ENCODE peak calls at places on chromosomes 7 and 10, in four cellular contexts. N is GM23338, A is PC-9, I is SK-N-SH. P is an unnamed sample. For H3K9me2, the result is how much of the 10 kb centered on the place peaks cover.

GRCh38 chr10:3248526-3249255 is 76.1 kb upstream of the PITRM1 start:
- DNase-seq in N (no peak), A (peak), I (no peak), P (no peak)

GRCh38 chr10:92811986-92812385 is 36.3 kb upstream of the EXOC6 start:
- DNase-seq in N (no peak), A (no peak), I (peak), P (no peak)

GRCh38 chr7:134787064-134787463 is 7.6 kb downstream of the CALD1 start:
- DNase-seq in N (no peak), A (no peak), I (no peak), P (no peak)

GRCh38 chr10:98431016-98431415 is 15.7 kb downstream of the HPS1 start:
- DNase-seq in N (no peak), A (no peak), I (no peak), P (no peak)

GRCh38 chr7:134854816-134855215 is 75.4 kb downstream of the CALD1 start:
- DNase-seq in N (no peak), A (no peak), I (no peak), P (no peak)

GRCh38 chr10:116465541-116465940 is 37.9 kb downstream of the PNLIPRP3 start:
- DNase-seq in N (no peak), A (no peak), I (no peak), P (no peak)

GRCh38 chr7:11730725-11731124 is 101.3 kb downstream of the THSD7A start:
- DNase-seq in N (no peak), A (no peak), I (no peak), P (no peak)

GRCh38 chr7:156423876-156424275 is 216.7 kb upstream of the RNF32 start:
- DNase-seq in N (no peak), A (no peak), I (no peak), P (no peak)

GRCh38 chr10:70477661-70478162 is 855 bp upstream of the PALD1 start:
- DNase-seq in N (peak), A (peak), I (peak), P (peak)

GRCh38 chr7:81501220-81501619 is 268.6 kb downstream of the HGF start:
- DNase-seq in N (no peak), A (no peak), I (peak), P (no peak)

GRCh38 chr7:102155821-102156441 is 130.7 kb upstream of the SH2B2 start:
- DNase-seq in N (no peak), A (no peak), I (no peak), P (no peak)

GRCh38 chr7:28078036-28078901 is 102.3 kb downstream of the JAZF1 start:
- DNase-seq in N (peak), A (peak), I (peak), P (peak)

GRCh38 chr10:89699581-89700064 is 1.8 kb upstream of the KIF20B start:
- DNase-seq in N (no peak), A (no peak), I (no peak), P (no peak)

GRCh38 chr10:16195178-16195769 is 241.5 kb upstream of the PTER start:
- DNase-seq in N (peak), A (no peak), I (no peak), P (no peak)

GRCh38 chr7:102258749-102259107 is 27.9 kb upstream of the SH2B2 start:
- DNase-seq in N (no peak), A (no peak), I (peak), P (no peak)

GRCh38 chr10:117578999-117579590 is 36.5 kb downstream of the EMX2 start:
- DNase-seq in N (no peak), A (no peak), I (no peak), P (no peak)

GRCh38 chr10:129601737-129602136 is 134.7 kb downstream of the MGMT start:
- DNase-seq in N (no peak), A (no peak), I (no peak), P (no peak)

GRCh38 chr10:15216700-15217099 is 48.2 kb upstream of the NMT2 start:
- DNase-seq in N (no peak), A (no peak), I (no peak), P (no peak)

GRCh38 chr10:77087406-77087805 is 550.2 kb downstream of the KCNMA1 start:
- DNase-seq in N (no peak), A (no peak), I (no peak), P (no peak)

GRCh38 chr10:92180326-92180881 is 110.5 kb downstream of the CPEB3 start:
- DNase-seq in N (no peak), A (no peak), I (no peak), P (no peak)

GRCh38 chr7:100053201-100053600 is 3.6 kb downstream of the ZSCAN21 start:
- DNase-seq in N (peak), A (peak), I (peak), P (peak)

GRCh38 chr7:19009241-19009935 is 108.0 kb downstream of the TWIST1 start:
- DNase-seq in N (no peak), A (no peak), I (no peak), P (no peak)

GRCh38 chr10:86355571-86356038 is 11.0 kb downstream of the GRID1 start:
- DNase-seq in N (no peak), A (no peak), I (no peak), P (peak)

GRCh38 chr10:110358869-110359629 is 54.3 kb upstream of the SMNDC1 start:
- DNase-seq in N (peak), A (peak), I (no peak), P (peak)

GRCh38 chr7:115094163-115094562 is 172.3 kb downstream of the MDFIC start:
- DNase-seq in N (no peak), A (no peak), I (no peak), P (no peak)

GRCh38 chr10:7409732-7410168 is 1.1 kb downstream of the SFMBT2 start:
- DNase-seq in N (no peak), A (no peak), I (peak), P (peak)

GRCh38 chr10:5659702-5660528 is 6.5 kb downstream of the ASB13 start:
- DNase-seq in N (peak), A (peak), I (no peak), P (peak)

GRCh38 chr10:52644678-52645434 is 127.7 kb downstream of the MBL2 start:
- DNase-seq in N (peak), A (peak), I (peak), P (peak)

DNA sequence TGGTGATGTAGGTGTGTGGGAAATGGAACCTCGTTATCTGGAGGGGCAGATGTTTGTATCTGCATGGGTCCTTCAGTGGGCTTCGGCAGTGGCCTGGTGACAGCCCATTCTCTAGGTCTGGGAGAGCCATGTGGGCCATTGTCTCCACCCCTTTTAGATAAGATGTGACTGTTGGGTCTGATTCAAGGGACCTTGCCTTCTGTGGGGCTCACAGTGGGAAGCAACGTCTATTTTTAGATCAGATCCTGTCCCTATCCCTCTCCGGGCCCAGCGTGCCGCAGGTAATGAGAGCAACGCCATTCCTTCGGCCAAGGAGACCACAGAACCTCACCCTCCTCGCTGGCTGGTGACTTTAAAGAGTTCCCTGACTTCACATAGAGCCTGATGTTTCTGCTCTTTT is 503.2 kb upstream of the FOXK1 start:
- DNase-seq in N (no peak), A (no peak), I (no peak), P (no peak)
- H3K9me2 ChIP-seq in N (under half), A (under half), I (under half), P (under half)

GRCh38 chr7:30555525-30555924 is 39.2 kb upstream of the GARS1 start:
- DNase-seq in N (no peak), A (no peak), I (no peak), P (no peak)

GRCh38 chr7:30559566-30559965 is 35.1 kb upstream of the GARS1 start:
- DNase-seq in N (no peak), A (no peak), I (no peak), P (no peak)

GRCh38 chr7:30561389-30561788 is 33.3 kb upstream of the GARS1 start:
- DNase-seq in N (no peak), A (no peak), I (no peak), P (no peak)

GRCh38 chr7:30553141-30553540 is 41.5 kb upstream of the GARS1 start:
- DNase-seq in N (no peak), A (no peak), I (no peak), P (no peak)

GRCh38 chr7:30556854-30557644 is 37.6 kb upstream of the GARS1 start:
- DNase-seq in N (peak), A (no peak), I (no peak), P (no peak)
- H3K9me2 ChIP-seq in N (under half), A (under half), I (under half), P (under half)

DNA sequence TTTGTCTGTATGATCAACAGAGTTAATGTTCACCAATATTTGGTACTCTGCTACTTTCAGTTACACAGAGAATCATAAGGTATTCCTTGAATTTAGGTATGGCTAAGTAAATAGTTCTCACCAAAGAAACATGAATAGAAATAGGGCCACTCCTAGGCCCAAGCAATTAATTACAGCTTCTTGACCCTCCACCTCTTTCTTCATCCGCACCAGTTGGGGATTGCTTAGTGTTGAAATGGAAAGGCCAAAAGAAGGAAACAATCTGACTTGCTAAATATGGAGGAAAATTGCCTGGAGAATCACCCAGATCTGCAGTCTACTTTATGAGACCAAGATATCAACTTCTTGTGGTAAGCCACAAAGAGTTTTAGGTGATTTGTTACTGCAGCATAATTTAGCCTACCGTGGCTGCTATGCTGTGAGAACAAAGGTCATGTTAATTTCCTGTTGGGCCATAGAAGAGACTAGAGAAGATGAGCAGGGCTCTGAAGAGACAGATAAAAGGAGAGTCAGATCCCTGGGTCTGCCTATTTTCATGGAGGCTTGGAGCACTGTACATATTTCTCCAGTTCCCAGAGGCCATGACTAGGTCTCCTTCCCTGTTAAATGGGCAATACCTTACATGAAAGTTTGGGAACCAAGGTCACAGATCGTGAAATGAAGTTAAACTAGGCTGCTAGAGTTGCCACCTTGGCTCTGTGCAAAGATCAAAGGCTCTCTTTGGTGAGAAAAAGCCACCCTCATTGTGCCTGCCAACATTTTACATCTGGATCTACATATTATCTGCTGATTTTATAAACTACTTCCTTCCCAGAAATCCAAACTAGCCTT is 93.3 kb upstream of the GDF10 start:
- DNase-seq in N (no peak), A (no peak), I (no peak), P (no peak)
- H3K9me2 ChIP-seq in N (under half), A (under half), I (under half), P (under half)

DNA sequence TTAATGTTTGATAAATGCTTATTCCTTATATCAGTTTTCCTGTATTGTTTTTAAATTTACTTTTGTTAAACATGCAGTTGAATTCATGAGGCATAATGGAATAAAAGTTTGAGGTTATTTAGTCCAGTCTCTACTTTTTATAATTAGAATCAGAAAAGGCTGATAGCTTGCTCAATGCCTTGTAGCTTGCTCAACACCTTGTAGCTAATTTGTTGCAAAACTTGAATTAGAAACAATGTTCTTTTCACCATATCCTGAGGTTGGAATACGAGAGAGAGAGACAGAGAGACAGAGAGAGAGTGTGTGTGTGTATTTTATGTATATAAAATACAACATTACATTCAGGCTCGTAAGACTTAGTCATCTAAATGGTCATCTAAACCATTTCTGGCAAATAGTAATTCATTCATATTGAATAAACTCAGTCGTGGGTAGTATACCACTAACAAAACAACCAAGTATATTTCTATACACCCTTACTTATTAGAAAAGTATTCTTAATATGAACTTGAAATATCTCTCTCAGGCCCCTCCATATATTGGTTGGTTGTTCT is 243.5 kb downstream of the ADK start:
- DNase-seq in N (no peak), A (no peak), I (no peak), P (no peak)
- H3K9me2 ChIP-seq in N (under half), A (under half), I (under half), P (under half)

DNA sequence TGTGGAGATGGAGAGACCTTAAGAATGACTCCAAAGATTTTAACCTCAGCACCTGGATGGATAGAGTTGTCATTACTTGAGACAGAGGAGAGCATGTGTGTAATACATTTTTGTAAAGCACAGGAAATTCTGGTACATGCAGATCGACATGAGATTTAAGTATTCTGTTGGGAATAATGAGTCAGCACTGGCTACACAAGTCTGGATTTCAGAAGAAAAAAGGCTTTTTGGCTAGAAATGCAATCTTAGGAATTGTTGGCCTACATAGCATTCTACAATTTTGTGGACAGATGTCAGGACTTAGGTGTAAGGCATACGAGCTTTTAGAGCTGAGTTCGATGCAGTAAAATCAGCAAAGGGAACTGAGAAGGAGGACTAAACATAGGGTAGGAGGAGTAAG is 24.1 kb upstream of the ANKRD30A start:
- DNase-seq in N (no peak), A (no peak), I (no peak), P (no peak)
- H3K9me2 ChIP-seq in N (under half), A (under half), I (under half), P (under half)

DNA sequence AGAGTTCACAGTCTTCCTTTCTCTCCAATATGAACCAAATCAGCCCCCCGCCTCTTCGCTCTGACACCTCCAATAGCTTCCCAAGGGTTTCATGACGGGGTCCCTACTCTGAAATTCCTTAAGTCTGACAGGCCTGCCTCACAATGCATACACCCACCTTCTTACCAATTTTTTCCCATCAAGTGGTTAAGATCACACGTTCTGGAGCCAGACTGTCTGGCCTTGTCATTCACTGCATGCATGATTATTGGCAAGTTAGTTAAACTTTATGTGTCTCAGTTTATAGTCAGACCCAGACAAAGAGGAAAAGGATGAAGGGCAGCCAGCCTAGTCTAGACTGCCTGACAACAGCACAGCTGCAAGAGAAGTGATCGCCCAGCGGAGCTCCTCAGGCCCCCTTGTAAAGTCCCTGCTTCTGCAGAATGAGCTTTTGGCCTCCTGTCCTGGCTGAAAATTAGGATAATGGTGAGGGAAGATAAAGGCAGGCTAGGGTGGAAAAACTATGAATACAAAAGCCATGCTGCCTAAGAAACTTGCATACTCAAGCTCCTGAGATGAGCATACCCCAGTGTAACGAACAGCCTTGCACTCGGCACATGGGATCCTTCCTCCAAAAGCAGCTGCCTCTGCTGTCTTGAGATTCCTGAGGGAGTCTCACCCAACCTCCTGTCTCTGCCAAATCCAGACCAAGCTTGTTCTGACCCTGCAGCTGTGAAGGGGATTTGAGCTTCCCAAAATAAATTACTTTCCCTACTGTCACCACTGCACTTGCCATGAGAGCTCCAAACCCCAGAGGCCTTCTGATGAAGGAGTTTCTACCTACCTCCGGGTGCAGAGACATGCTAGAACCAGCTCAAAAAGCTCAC is 26.6 kb upstream of the MRLN start:
- DNase-seq in N (no peak), A (no peak), I (no peak), P (no peak)
- H3K9me2 ChIP-seq in N (under half), A (under half), I (under half), P (under half)

P was measured in Karpas-422.